ENCODE peak calls at places on chromosomes 6 and 20, in five cellular contexts. G, P, D, X and H are unnamed samples.

GRCh38 chr20:41664584-41664983 is 46.4 kb upstream of the CHD6 start:
- DNase-seq in X (no peak), G (no peak), P (peak; percentile 37), D (no peak), H (no peak)

GRCh38 chr6:165850434-165851019 is 187.5 kb upstream of the PDE10A start:
- DNase-seq in G (peak; percentile 79), P (peak; percentile 12), D (peak; percentile 78), X (peak; percentile 75), H (peak; percentile 89)

GRCh38 chr20:4161447-4162251 is 146.3 kb upstream of the RNF24 start:
- DNase-seq in G (no peak), P (no peak), D (no peak), X (peak; percentile 52), H (peak; percentile 63)

GRCh38 chr20:43958626-43959025 is 44.0 kb downstream of the TOX2 start:
- DNase-seq in P (no peak), X (no peak), D (no peak), G (no peak), H (no peak)

GRCh38 chr6:103854059-103854458 is 1005.7 kb downstream of the HACE1 start:
- DNase-seq in X (no peak), P (no peak), G (no peak), D (no peak), H (no peak)

GRCh38 chr6:14317616-14318015 is 200.0 kb downstream of the CD83 start:
- DNase-seq in X (no peak), D (no peak), G (no peak), P (no peak), H (no peak)

GRCh38 chr6:170153436-170154319 is 137.2 kb downstream of the DLL1 start:
- DNase-seq in P (no peak), G (no peak), X (peak; percentile 41), D (peak; percentile 19), H (no peak)

GRCh38 chr6:43456737-43457126 is 1.4 kb upstream of the DLK2 start:
- DNase-seq in D (no peak), G (no peak), P (no peak), X (no peak), H (no peak)

GRCh38 chr6:72784071-72784470 is 162.2 kb downstream of the KCNQ5 start:
- DNase-seq in P (no peak), D (no peak), G (no peak), X (no peak), H (no peak)

GRCh38 chr6:16322666-16323312 is 84.4 kb downstream of the GMPR start:
- DNase-seq in X (no peak), D (peak; percentile 80), G (peak; percentile 65), P (no peak), H (peak; percentile 79)

GRCh38 chr20:51331466-51331865 is 211.1 kb downstream of the NFATC2 start:
- DNase-seq in X (no peak), G (no peak), D (no peak), P (no peak), H (no peak)

GRCh38 chr6:151881231-151881630 is 73.7 kb downstream of the ESR1 start:
- DNase-seq in D (no peak), X (no peak), P (no peak), G (no peak), H (no peak)

GRCh38 chr6:35728663-35729348 is 8.0 kb upstream of the ARMC12 start:
- DNase-seq in G (peak; percentile 51), D (peak; percentile 73), X (peak; percentile 82), P (no peak), H (peak; percentile 68)

GRCh38 chr20:57831992-57832585 is 122.3 kb upstream of the PMEPA1 start:
- DNase-seq in G (no peak), P (no peak), D (no peak), X (no peak), H (no peak)

GRCh38 chr6:15901141-15902115 is 227.5 kb upstream of the MYLIP start:
- DNase-seq in G (no peak), D (no peak), P (no peak), X (no peak), H (peak; percentile 35)

GRCh38 chr20:5691918-5692618 is 58.1 kb upstream of the SHLD1 start:
- DNase-seq in X (no peak), D (no peak), G (no peak), P (no peak), H (no peak)

GRCh38 chr6:74785236-74785635 is 420.6 kb downstream of the COL12A1 start:
- DNase-seq in X (no peak), D (no peak), P (no peak), G (no peak), H (no peak)

GRCh38 chr6:74946961-74947360 is 258.9 kb downstream of the COL12A1 start:
- DNase-seq in X (no peak), P (peak; percentile 72), G (no peak), D (no peak), H (no peak)

GRCh38 chr20:38600057-38600456 is 1.6 kb upstream of the ARHGAP40 start:
- DNase-seq in G (no peak), D (no peak), X (no peak), P (no peak), H (no peak)

GRCh38 chr20:38599410-38599882 is 2.2 kb upstream of the ARHGAP40 start:
- DNase-seq in X (peak; percentile 88), G (no peak), P (no peak), D (peak; percentile 82), H (peak; percentile 75)

GRCh38 chr20:38602185-38602581 is 574 bp downstream of the ARHGAP40 start:
- DNase-seq in G (no peak), D (no peak), P (no peak), X (no peak), H (no peak)

GRCh38 chr20:38603286-38603685 is 1.7 kb downstream of the ARHGAP40 start:
- DNase-seq in X (no peak), P (no peak), D (no peak), G (no peak), H (no peak)

GRCh38 chr20:38601216-38602184 is at the start of gene ARHGAP40:
- DNase-seq in X (peak; percentile 63), D (no peak), P (peak; percentile 42), G (no peak), H (no peak)
- H3K4me3 ChIP-seq in X (peak within 1 kb of the TSS; percentile 14), D (no peak within 1 kb of the TSS), P (peak within 1 kb of the TSS; percentile 58), G (no peak within 1 kb of the TSS), H (no peak within 1 kb of the TSS)

GRCh38 chr20:59580991-59581401 is 23.3 kb upstream of the PHACTR3 start:
- DNase-seq in P (no peak), D (no peak), X (no peak), G (no peak), H (no peak)
- H3K4me1 ChIP-seq in P (no peaks in the 10 kb centered on the region), D (no peaks in the 10 kb centered on the region), X (peaks cover 5% of the 10 kb centered on the region), G (peaks cover 21% of the 10 kb centered on the region), H (peaks cover 2% of the 10 kb centered on the region)

DNA sequence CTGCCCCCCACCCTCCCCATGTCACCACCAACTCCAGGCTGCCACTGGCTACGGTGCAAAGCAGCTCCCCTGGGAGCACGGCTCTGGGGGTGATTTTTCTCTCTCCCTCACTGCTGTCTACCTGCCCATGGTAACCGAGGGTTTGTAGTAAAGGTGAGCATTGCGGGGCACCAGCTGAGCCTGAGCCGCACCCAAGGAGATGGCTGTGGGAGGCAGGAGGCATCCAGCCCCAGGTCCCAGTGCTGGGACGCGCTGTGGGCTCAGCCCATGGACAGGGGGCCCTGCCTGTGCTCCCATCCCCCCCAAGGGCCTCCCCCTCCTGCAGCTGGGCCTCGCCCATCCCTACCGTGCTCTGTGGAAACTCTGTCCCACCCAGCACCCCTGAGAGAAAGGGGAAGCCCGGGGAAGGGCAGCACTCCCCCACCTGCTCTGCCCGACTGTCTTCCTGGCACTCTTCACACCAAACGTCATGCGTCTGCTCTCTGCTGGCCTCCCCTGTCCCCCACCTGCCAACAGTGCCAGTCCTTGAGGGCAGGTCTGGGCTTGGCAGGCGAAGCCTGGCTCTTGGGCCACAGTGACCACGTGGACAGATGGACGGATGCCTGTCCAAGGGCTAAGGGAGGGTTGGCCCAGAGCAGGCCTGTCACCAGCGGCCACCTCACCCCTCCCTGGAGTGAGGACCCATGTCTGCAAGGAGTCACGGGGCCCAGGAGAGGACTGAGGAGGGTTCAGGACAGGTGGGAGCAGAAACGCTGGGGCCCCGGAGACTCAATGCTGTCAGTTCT is 3.8 kb upstream of the CHRNA4 start:
- DNase-seq in D (no peak), P (no peak), X (no peak), G (no peak), H (peak; percentile 22)
- H3K4me3 ChIP-seq in D (no peak overlapping the region), P (no peak overlapping the region), X (no peak overlapping the region), G (no peak overlapping the region), H (no peak overlapping the region)

DNA sequence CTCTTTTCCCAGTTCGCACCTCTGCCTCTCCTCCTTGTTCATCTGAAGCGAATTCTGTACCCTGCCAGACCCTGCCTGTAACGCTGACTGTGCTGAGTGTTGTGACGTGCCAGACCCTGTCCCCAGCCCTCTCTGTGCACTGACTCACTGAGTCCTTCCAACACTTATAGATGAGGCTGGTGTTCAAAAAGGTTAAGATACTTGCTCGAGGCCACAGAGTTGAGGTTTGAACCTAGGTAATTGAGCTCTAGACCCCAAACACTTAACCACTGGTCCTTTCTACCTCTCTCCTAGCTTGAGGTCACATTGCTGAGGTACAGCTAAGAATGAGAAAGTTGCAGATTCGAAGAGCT is 45.7 kb upstream of the NEDD9 start:
- DNase-seq in P (no peak), X (no peak), G (no peak), D (no peak), H (no peak)
- H3K4me1 ChIP-seq in P (peaks cover 7% of the 10 kb centered on the region), X (peaks cover 56% of the 10 kb centered on the region), G (no peaks in the 10 kb centered on the region), D (no peaks in the 10 kb centered on the region), H (peaks cover 5% of the 10 kb centered on the region)

GRCh38 chr6:5050009-5050408 is 35.1 kb upstream of the PPP1R3G start:
- DNase-seq in P (no peak), D (no peak), G (no peak), X (no peak), H (no peak)
- H3K4me3 ChIP-seq in P (no peak overlapping the region), D (no peak overlapping the region), G (no peak overlapping the region), X (no peak overlapping the region), H (no peak overlapping the region)

GRCh38 chr6:158647501-158647900 is 2.4 kb upstream of the SYTL3 start:
- DNase-seq in P (no peak), D (no peak), G (no peak), X (no peak), H (no peak)

GRCh38 chr6:158648682-158649131 is 1.1 kb upstream of the SYTL3 start:
- DNase-seq in D (no peak), P (no peak), G (no peak), X (no peak), H (no peak)

GRCh38 chr6:158645064-158646022 is 800 bp upstream of the DYNLT1 start:
- DNase-seq in G (no peak), P (no peak), X (no peak), D (no peak), H (no peak)

GRCh38 chr6:158646023-158646888 is 1.7 kb upstream of the DYNLT1 start:
- DNase-seq in D (no peak), G (no peak), P (no peak), X (no peak), H (no peak)

GRCh38 chr6:158649289-158650143 is at the start of gene SYTL3:
- DNase-seq in G (no peak), D (no peak), P (no peak), X (peak; percentile 80), H (peak; percentile 43)
- H3K4me1 ChIP-seq in G (no peaks in the 10 kb centered on the region), D (peaks cover 3% of the 10 kb centered on the region), P (peaks cover 65% of the 10 kb centered on the region), X (peaks cover 28% of the 10 kb centered on the region), H (peaks cover 4% of the 10 kb centered on the region)